ENCODE peak calls at places on chromosomes 13 and 19, in nine cellular contexts. H is frontal cortex; I is Caco-2; O is sigmoid colon; S is Kasumi-1; D is tibial nerve; X is KBM-7; L is SW480; Z is stimulated activated CD4-positive, alpha-beta T cell treated with anti-CD3 and anti-CD28 coated beads, TNF-alpha, amount 100 ng/mL, for 48 hours. W is an unnamed sample.

GRCh38 chr19:54206831-54207177 is 6.1 kb downstream of the RPS9 start:
- DNase-seq in H (no peak), I (no peak), O (no peak), S (no peak), D (no peak), X (no peak), L (no peak), Z (no peak), W (no peak)

GRCh38 chr19:469833-470232 is 9.0 kb upstream of the SHC2 start:
- DNase-seq in H (no peak), I (no peak), O (no peak), S (no peak), D (no peak), X (no peak), L (no peak), Z (no peak), W (no peak)

GRCh38 chr13:47472516-47472915 is 528.6 kb downstream of the SUCLA2 start:
- DNase-seq in H (no peak), I (no peak), O (no peak), S (no peak), D (no peak), X (no peak), L (no peak), Z (no peak), W (no peak)

GRCh38 chr13:96809366-96810096 is 184.7 kb downstream of the OXGR1 start:
- DNase-seq in H (no peak), I (no peak), O (no peak), S (no peak), D (no peak), X (no peak), L (no peak), Z (no peak), W (no peak)

GRCh38 chr13:45728759-45729158 is 26.6 kb downstream of the CBY2 start:
- DNase-seq in H (no peak), I (peak; percentile 68), O (no peak), S (peak; percentile 51), D (no peak), X (peak; percentile 69), L (peak; percentile 86), Z (no peak), W (peak; percentile 45)

GRCh38 chr13:49810825-49811526 is 18.5 kb upstream of the KPNA3 start:
- DNase-seq in H (no peak), I (peak; percentile 76), O (no peak), S (no peak), D (no peak), X (no peak), L (no peak), Z (no peak), W (no peak)

GRCh38 chr13:43567608-43568007 is 219.2 kb downstream of the ENOX1 start:
- DNase-seq in H (no peak), I (no peak), O (no peak), S (no peak), D (no peak), X (no peak), L (no peak), Z (no peak), W (no peak)

GRCh38 chr13:106212436-106213010 is 322.9 kb downstream of the EFNB2 start:
- DNase-seq in H (no peak), I (no peak), O (no peak), S (no peak), D (no peak), X (no peak), L (no peak), Z (no peak), W (no peak)

GRCh38 chr19:4678881-4679379 is 8.8 kb upstream of the MYDGF start:
- DNase-seq in H (no peak), I (peak; percentile 35), O (no peak), S (no peak), D (no peak), X (no peak), L (peak; percentile 19), Z (no peak), W (peak; percentile 51)

GRCh38 chr19:38658462-38659306 is 11.2 kb downstream of the ACTN4 start:
- DNase-seq in H (no peak), I (peak; percentile 81), O (peak; percentile 81), S (no peak), D (no peak), X (no peak), L (peak; percentile 91), Z (no peak), W (peak; percentile 83)

GRCh38 chr13:79637086-79637763 is 156.3 kb downstream of the NDFIP2 start:
- DNase-seq in H (no peak), I (no peak), O (no peak), S (no peak), D (no peak), X (no peak), L (no peak), Z (no peak), W (no peak)

W was measured in HCT116.